ENCODE peak calls at places on chromosome 11, in four cellular contexts. One of them, this sample, is unnamed.

GRCh38 chr11:29734287-29734686 is 282.5 kb downstream of the KCNA4 start:
- DNase-seq in NCI-H2029 treated with DMSO at 0.1 percent for 48 hours: no peak
- DNase-seq in stimulated activated CD4-positive, alpha-beta T cell treated with anti-CD3 and anti-CD28 coated beads, TNF-alpha, amount 100 ng/mL, for 1 hour: no peak
- DNase-seq in NCI-H1436: no peak
- DNase-seq in this sample: no peak

GRCh38 chr11:122105009-122105828 is 10.8 kb downstream of the BLID start:
- DNase-seq in NCI-H2029 treated with DMSO at 0.1 percent for 48 hours: no peak
- DNase-seq in stimulated activated CD4-positive, alpha-beta T cell treated with anti-CD3 and anti-CD28 coated beads, TNF-alpha, amount 100 ng/mL, for 1 hour: no peak
- DNase-seq in NCI-H1436: no peak
- DNase-seq in this sample: no peak

GRCh38 chr11:64295760-64296159 is 4.4 kb upstream of the CATSPERZ start:
- DNase-seq in stimulated activated CD4-positive, alpha-beta T cell treated with anti-CD3 and anti-CD28 coated beads, TNF-alpha, amount 100 ng/mL, for 1 hour: no peak
- DNase-seq in NCI-H1436: no peak
- DNase-seq in NCI-H2029 treated with DMSO at 0.1 percent for 48 hours: no peak
- DNase-seq in this sample: no peak

GRCh38 chr11:113378013-113378412 is 9.6 kb upstream of the ANKK1 start:
- DNase-seq in NCI-H2029 treated with DMSO at 0.1 percent for 48 hours: no peak
- DNase-seq in NCI-H1436: no peak
- DNase-seq in stimulated activated CD4-positive, alpha-beta T cell treated with anti-CD3 and anti-CD28 coated beads, TNF-alpha, amount 100 ng/mL, for 1 hour: no peak
- DNase-seq in this sample: no peak

GRCh38 chr11:74581954-74582547 is 10.3 kb upstream of the POLD3 start:
- DNase-seq in NCI-H1436: no peak
- DNase-seq in stimulated activated CD4-positive, alpha-beta T cell treated with anti-CD3 and anti-CD28 coated beads, TNF-alpha, amount 100 ng/mL, for 1 hour: no peak
- DNase-seq in NCI-H2029 treated with DMSO at 0.1 percent for 48 hours: no peak
- DNase-seq in this sample: no peak

GRCh38 chr11:130721736-130722135 is 194.5 kb downstream of the SNX19 start:
- DNase-seq in NCI-H1436: no peak
- DNase-seq in stimulated activated CD4-positive, alpha-beta T cell treated with anti-CD3 and anti-CD28 coated beads, TNF-alpha, amount 100 ng/mL, for 1 hour: no peak
- DNase-seq in NCI-H2029 treated with DMSO at 0.1 percent for 48 hours: no peak
- DNase-seq in this sample: no peak

GRCh38 chr11:47302853-47303252 is 32.9 kb downstream of the MADD start:
- DNase-seq in stimulated activated CD4-positive, alpha-beta T cell treated with anti-CD3 and anti-CD28 coated beads, TNF-alpha, amount 100 ng/mL, for 1 hour: no peak
- DNase-seq in NCI-H2029 treated with DMSO at 0.1 percent for 48 hours: no peak
- DNase-seq in NCI-H1436: no peak
- DNase-seq in this sample: no peak

GRCh38 chr11:1825785-1826451 is 8.9 kb upstream of the SYT8 start:
- DNase-seq in NCI-H2029 treated with DMSO at 0.1 percent for 48 hours: no peak
- DNase-seq in NCI-H1436: no peak
- DNase-seq in stimulated activated CD4-positive, alpha-beta T cell treated with anti-CD3 and anti-CD28 coated beads, TNF-alpha, amount 100 ng/mL, for 1 hour: no peak
- DNase-seq in this sample: no peak

GRCh38 chr11:83641511-83641910 is 355.3 kb upstream of the CCDC90B start:
- DNase-seq in NCI-H2029 treated with DMSO at 0.1 percent for 48 hours: no peak
- DNase-seq in stimulated activated CD4-positive, alpha-beta T cell treated with anti-CD3 and anti-CD28 coated beads, TNF-alpha, amount 100 ng/mL, for 1 hour: no peak
- DNase-seq in NCI-H1436: no peak
- DNase-seq in this sample: no peak

GRCh38 chr11:112837162-112837826 is 123.9 kb upstream of the NCAM1 start:
- DNase-seq in stimulated activated CD4-positive, alpha-beta T cell treated with anti-CD3 and anti-CD28 coated beads, TNF-alpha, amount 100 ng/mL, for 1 hour: no peak
- DNase-seq in NCI-H2029 treated with DMSO at 0.1 percent for 48 hours: no peak
- DNase-seq in NCI-H1436: no peak
- DNase-seq in this sample: no peak

GRCh38 chr11:96113100-96113710 is 189.3 kb upstream of the MTMR2 start:
- DNase-seq in stimulated activated CD4-positive, alpha-beta T cell treated with anti-CD3 and anti-CD28 coated beads, TNF-alpha, amount 100 ng/mL, for 1 hour: no peak
- DNase-seq in NCI-H2029 treated with DMSO at 0.1 percent for 48 hours: no peak
- DNase-seq in NCI-H1436: no peak
- DNase-seq in this sample: no peak

GRCh38 chr11:117888140-117888561 is 11.7 kb upstream of the FXYD6 start:
- DNase-seq in stimulated activated CD4-positive, alpha-beta T cell treated with anti-CD3 and anti-CD28 coated beads, TNF-alpha, amount 100 ng/mL, for 1 hour: no peak
- DNase-seq in NCI-H2029 treated with DMSO at 0.1 percent for 48 hours: no peak
- DNase-seq in NCI-H1436: no peak
- DNase-seq in this sample: no peak

GRCh38 chr11:44621784-44622183 is 56.3 kb downstream of the CD82 start:
- DNase-seq in NCI-H1436: no peak
- DNase-seq in NCI-H2029 treated with DMSO at 0.1 percent for 48 hours: no peak
- DNase-seq in stimulated activated CD4-positive, alpha-beta T cell treated with anti-CD3 and anti-CD28 coated beads, TNF-alpha, amount 100 ng/mL, for 1 hour: no peak
- DNase-seq in this sample: peak; percentile 38

GRCh38 chr11:72083414-72083813 is 2.8 kb downstream of the LRRC51 start:
- DNase-seq in stimulated activated CD4-positive, alpha-beta T cell treated with anti-CD3 and anti-CD28 coated beads, TNF-alpha, amount 100 ng/mL, for 1 hour: no peak
- DNase-seq in NCI-H1436: no peak
- DNase-seq in NCI-H2029 treated with DMSO at 0.1 percent for 48 hours: no peak
- DNase-seq in this sample: no peak

GRCh38 chr11:115606223-115607220 is 102.3 kb upstream of the CADM1 start:
- DNase-seq in stimulated activated CD4-positive, alpha-beta T cell treated with anti-CD3 and anti-CD28 coated beads, TNF-alpha, amount 100 ng/mL, for 1 hour: no peak
- DNase-seq in NCI-H2029 treated with DMSO at 0.1 percent for 48 hours: no peak
- DNase-seq in NCI-H1436: no peak
- DNase-seq in this sample: no peak

GRCh38 chr11:73241300-73241699 is 23.2 kb downstream of the P2RY2 start:
- DNase-seq in NCI-H1436: no peak
- DNase-seq in stimulated activated CD4-positive, alpha-beta T cell treated with anti-CD3 and anti-CD28 coated beads, TNF-alpha, amount 100 ng/mL, for 1 hour: no peak
- DNase-seq in NCI-H2029 treated with DMSO at 0.1 percent for 48 hours: no peak
- DNase-seq in this sample: no peak

GRCh38 chr11:40118780-40119179 is 1340.7 kb downstream of the LRRC4C start:
- DNase-seq in NCI-H1436: no peak
- DNase-seq in NCI-H2029 treated with DMSO at 0.1 percent for 48 hours: peak; percentile 63
- DNase-seq in stimulated activated CD4-positive, alpha-beta T cell treated with anti-CD3 and anti-CD28 coated beads, TNF-alpha, amount 100 ng/mL, for 1 hour: no peak
- DNase-seq in this sample: no peak

GRCh38 chr11:109033627-109034340 is 368.9 kb downstream of the DDX10 start:
- DNase-seq in NCI-H2029 treated with DMSO at 0.1 percent for 48 hours: no peak
- DNase-seq in NCI-H1436: no peak
- DNase-seq in stimulated activated CD4-positive, alpha-beta T cell treated with anti-CD3 and anti-CD28 coated beads, TNF-alpha, amount 100 ng/mL, for 1 hour: no peak
- DNase-seq in this sample: no peak

GRCh38 chr11:72591785-72592490 is 82.3 kb downstream of the PDE2A start:
- DNase-seq in stimulated activated CD4-positive, alpha-beta T cell treated with anti-CD3 and anti-CD28 coated beads, TNF-alpha, amount 100 ng/mL, for 1 hour: peak; percentile 13
- DNase-seq in NCI-H1436: peak; percentile 84
- DNase-seq in NCI-H2029 treated with DMSO at 0.1 percent for 48 hours: no peak
- DNase-seq in this sample: no peak

This sample was measured in CD14-positive monocyte.